ENCODE peak calls at places on chromosomes 11 and 22, in six cellular contexts. A, M, J, V, R and L are unnamed samples.

GRCh38 chr11:17694711-17695110 is 24.7 kb upstream of the MYOD1 start:
- DNase-seq in R (no peak), J (no peak), M (no peak), A (no peak), V (no peak), L (peak; percentile 32)

GRCh38 chr11:10633261-10633660 is 60.3 kb downstream of the IRAG1 start:
- DNase-seq in M (no peak), J (no peak), R (peak; percentile 27), V (no peak), A (no peak), L (no peak)

GRCh38 chr11:82776377-82776776 is 42.7 kb upstream of the FAM181B start:
- DNase-seq in V (no peak), M (peak; percentile 63), J (no peak), R (no peak), A (no peak), L (no peak)

GRCh38 chr11:70581991-70582885 is 183.9 kb downstream of the CTTN start:
- DNase-seq in J (no peak), V (no peak), R (no peak), M (no peak), A (no peak), L (no peak)

GRCh38 chr11:47378836-47379170 is 456 bp upstream of the SPI1 start:
- DNase-seq in A (no peak), J (no peak), R (no peak), V (no peak), M (no peak), L (no peak)

GRCh38 chr11:12075822-12076821 is 34.3 kb upstream of the MICAL2 start:
- DNase-seq in A (no peak), R (no peak), V (no peak), J (peak; percentile 96), M (peak; percentile 100), L (peak; percentile 100)

GRCh38 chr11:75150079-75150478 is 828 bp upstream of the SLCO2B1 start:
- DNase-seq in M (no peak), V (no peak), J (no peak), A (peak; percentile 68), R (no peak), L (no peak)

GRCh38 chr11:123683616-123684170 is 29.3 kb upstream of the SCN3B start:
- DNase-seq in J (no peak), V (no peak), M (no peak), R (no peak), A (no peak), L (no peak)

GRCh38 chr22:42683599-42684283 is 34.5 kb upstream of the CYB5R3 start:
- DNase-seq in R (no peak), A (no peak), M (no peak), J (peak; percentile 78), V (peak; percentile 85), L (no peak)

GRCh38 chr11:122108192-122108799 is 7.7 kb downstream of the BLID start:
- DNase-seq in V (no peak), R (peak; percentile 22), A (peak; percentile 45), M (peak; percentile 60), J (peak; percentile 66), L (no peak)

GRCh38 chr22:25332386-25332785 is 112.9 kb downstream of the CRYBB2 start:
- DNase-seq in M (no peak), R (no peak), V (no peak), J (no peak), A (no peak), L (no peak)

GRCh38 chr11:19405966-19406365 is 165.2 kb upstream of the E2F8 start:
- DNase-seq in A (no peak), J (no peak), R (no peak), M (no peak), V (no peak), L (no peak)

GRCh38 chr11:116701297-116701801 is 71.4 kb downstream of the BUD13 start:
- DNase-seq in V (no peak), M (no peak), J (no peak), A (no peak), R (no peak), L (no peak)

GRCh38 chr11:36249271-36249670 is 40.0 kb downstream of the COMMD9 start:
- DNase-seq in V (no peak), R (no peak), A (no peak), M (peak; percentile 80), J (peak; percentile 87), L (peak; percentile 93)

GRCh38 chr11:128501008-128501407 is 86.3 kb downstream of the ETS1 start:
- DNase-seq in A (no peak), M (no peak), J (no peak), R (no peak), V (no peak), L (no peak)
- H3K4me3 ChIP-seq in A (no peak overlapping the region), M (no peak overlapping the region), J (no peak overlapping the region), R (no peak overlapping the region), V (no peak overlapping the region), L (no peak overlapping the region)

GRCh38 chr22:27046603-27047002 is 389.2 kb downstream of the MIAT start:
- DNase-seq in M (no peak), R (no peak), V (no peak), J (no peak), A (no peak), L (no peak)
- H3K4me3 ChIP-seq in M (no peak overlapping the region), R (no peak overlapping the region), V (no peak overlapping the region), J (no peak overlapping the region), A (no peak overlapping the region), L (no peak overlapping the region)

GRCh38 chr22:37197451-37198289 is 9.6 kb upstream of the C1QTNF6 start:
- DNase-seq in R (peak; percentile 79), J (peak; percentile 75), V (peak; percentile 59), M (peak; percentile 52), A (peak; percentile 70), L (no peak)
- H3K4me3 ChIP-seq in R (no peak overlapping the region), J (no peak overlapping the region), V (peak overlapping the region; percentile 63), M (no peak overlapping the region), A (peak overlapping the region; percentile 43), L (peak overlapping the region; percentile 79)

DNA sequence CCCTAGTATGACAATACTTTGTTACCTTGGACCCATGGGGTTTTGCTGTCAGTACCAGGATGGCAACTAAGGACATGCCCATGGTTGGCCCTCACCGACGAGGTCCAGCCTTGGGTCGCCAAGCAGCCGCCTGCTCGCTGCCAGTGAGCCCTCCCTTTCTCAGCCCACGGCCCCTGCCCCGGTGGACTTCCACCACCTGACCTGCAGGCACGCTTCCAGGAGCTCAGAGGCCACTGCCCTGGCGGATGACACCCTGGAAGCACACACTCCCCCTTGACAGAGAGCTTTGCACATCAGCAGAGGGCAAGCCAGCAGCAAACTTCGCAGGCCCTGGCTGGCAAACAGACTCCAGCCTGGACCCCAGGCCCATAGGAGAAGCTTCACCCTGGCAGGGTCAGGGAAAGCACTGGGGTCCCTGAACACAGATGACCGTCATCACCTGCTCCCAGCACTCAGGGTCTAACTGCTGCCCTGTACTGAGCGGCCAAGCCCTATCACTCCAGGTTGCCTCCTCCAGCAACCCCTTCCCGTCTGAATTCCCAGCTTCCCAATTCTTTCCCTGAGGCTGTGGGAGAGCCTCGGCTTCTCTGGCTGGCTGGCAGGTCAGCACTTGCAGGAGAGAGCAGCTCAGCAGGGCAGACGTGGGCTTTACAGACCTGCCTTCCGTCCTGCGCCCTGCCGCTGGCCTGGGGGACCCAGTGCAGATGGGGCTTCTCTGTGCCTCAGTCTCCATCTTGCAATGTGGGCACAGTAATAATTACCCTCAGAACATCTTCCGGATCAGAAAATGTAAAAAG is 2.7 kb upstream of the PPARA start:
- DNase-seq in V (peak; percentile 63), J (no peak), A (no peak), M (no peak), R (peak; percentile 18), L (no peak)
- H3K4me3 ChIP-seq in V (no peak overlapping the region), J (no peak overlapping the region), A (no peak overlapping the region), M (no peak overlapping the region), R (no peak overlapping the region), L (no peak overlapping the region)

DNA sequence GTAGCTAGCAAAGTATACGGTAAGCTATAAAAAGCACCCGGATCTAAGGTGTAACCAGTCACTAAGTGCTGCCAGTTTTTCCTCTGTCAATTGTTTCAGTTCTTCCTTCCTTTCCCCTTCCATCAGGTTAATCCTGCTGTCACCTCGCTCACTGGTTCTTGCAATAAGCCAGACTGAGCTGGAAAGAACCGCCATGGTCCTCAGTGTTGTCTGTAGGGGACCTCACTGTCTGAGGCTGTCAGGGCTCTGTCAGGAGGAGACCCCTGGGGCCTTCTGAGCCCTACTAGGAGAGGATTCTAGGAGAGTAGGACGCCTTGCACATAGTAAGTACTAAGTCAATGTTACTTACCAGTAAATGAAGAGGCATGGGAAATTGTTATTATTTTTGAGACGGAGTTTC is 1.4 kb upstream of the TBC1D22A start:
- DNase-seq in J (no peak), R (no peak), M (no peak), A (no peak), V (no peak), L (no peak)
- H3K4me3 ChIP-seq in J (peak overlapping the region; percentile 100), R (no peak overlapping the region), M (no peak overlapping the region), A (no peak overlapping the region), V (peak overlapping the region; percentile 70), L (peak overlapping the region; percentile 99)